ENCODE peak calls at places on chromosomes 2 and 18, in ten cellular contexts. W is skeletal muscle cell; X is hippocampal formation; S is activated CD8-positive, alpha-beta memory T cell treated with anti-CD3 and anti-CD28 coated beads, Interleukin-2, amount 50 U/mL, for 48 hours; A is stimulated activated CD4-positive, alpha-beta T cell treated with anti-CD3 and anti-CD28 coated beads, TNF-alpha, amount 100 ng/mL, for 4 hours; E is nucleus accumbens; Q is astrocyte of the spinal cord; G is activated CD4-positive, alpha-beta T cell treated with anti-CD3 and anti-CD28 coated beads, Interleukin-2, amount 50 U/mL, for 1 hour; C is NCI-H2029 treated with DMSO at 0.1 percent for 48 hours; J is SW 1271. F is an unnamed sample.

GRCh38 chr2:161796192-161796591 is 172.0 kb downstream of the SLC4A10 start:
- DNase-seq in C (peak), J (no peak), X (no peak), G (no peak), Q (no peak), S (no peak), W (peak), E (no peak), A (no peak), F (no peak)

GRCh38 chr2:130864830-130865229 is 28.1 kb downstream of the ARHGEF4 start:
- DNase-seq in S (no peak), Q (peak), A (no peak), X (no peak), E (no peak), G (no peak), C (peak), J (no peak), W (peak), F (no peak)

GRCh38 chr2:39851251-39851650 is 72.2 kb upstream of the THUMPD2 start:
- DNase-seq in J (no peak), C (no peak), S (no peak), A (no peak), W (no peak), E (no peak), Q (no peak), X (no peak), G (no peak), F (no peak)

GRCh38 chr2:16275718-16276117 is 335.4 kb downstream of the MYCN start:
- DNase-seq in Q (no peak), J (no peak), A (no peak), W (no peak), E (no peak), S (no peak), X (no peak), G (no peak), C (no peak), F (no peak)

GRCh38 chr2:179218848-179219594 is 45.6 kb downstream of the SESTD1 start:
- DNase-seq in W (peak), S (no peak), J (no peak), E (peak), A (peak), X (peak), G (peak), C (peak), Q (peak), F (peak)

GRCh38 chr2:70753031-70753430 is 15.0 kb downstream of the ADD2 start:
- DNase-seq in A (no peak), G (no peak), W (no peak), Q (no peak), X (no peak), E (no peak), J (no peak), S (no peak), C (no peak), F (no peak)

GRCh38 chr2:67660871-67661270 is 263.7 kb downstream of the ETAA1 start:
- DNase-seq in G (no peak), C (no peak), X (no peak), E (no peak), S (no peak), Q (no peak), A (no peak), W (no peak), J (no peak), F (no peak)

GRCh38 chr18:35982404-35983114 is 10.1 kb downstream of the RMP24 start:
- DNase-seq in J (no peak), S (no peak), A (no peak), Q (peak), E (no peak), G (no peak), X (no peak), C (no peak), W (peak), F (no peak)

GRCh38 chr2:10378189-10378588 is 69.9 kb downstream of the ODC1 start:
- DNase-seq in C (no peak), X (no peak), J (no peak), S (no peak), A (no peak), W (no peak), G (peak), Q (no peak), E (no peak), F (peak)

GRCh38 chr18:79924814-79925655 is 26.4 kb downstream of the SLC66A2 start:
- DNase-seq in S (peak), E (peak), Q (no peak), J (no peak), X (peak), C (no peak), A (no peak), W (no peak), G (no peak), F (no peak)

GRCh38 chr2:121648206-121648605 is 1.1 kb downstream of the CLASP1 start:
- DNase-seq in J (no peak), Q (no peak), E (no peak), G (no peak), X (no peak), W (no peak), S (no peak), A (no peak), C (no peak), F (no peak)

GRCh38 chr2:74001781-74002514 is 17.2 kb downstream of the TET3 start:
- DNase-seq in W (no peak), Q (no peak), A (peak), J (no peak), G (no peak), E (no peak), C (no peak), S (no peak), X (no peak), F (no peak)

GRCh38 chr2:26613241-26614204 is 27.6 kb downstream of the CIB4 start:
- DNase-seq in C (no peak), A (no peak), Q (no peak), J (no peak), W (no peak), E (no peak), X (no peak), S (peak), G (no peak), F (no peak)

GRCh38 chr2:105287692-105288091 is 41.8 kb downstream of the TGFBRAP1 start:
- DNase-seq in Q (peak), C (no peak), S (no peak), G (peak), X (no peak), A (no peak), W (no peak), J (no peak), E (no peak), F (no peak)

GRCh38 chr2:138175066-138175465 is 210.8 kb downstream of the HNMT start:
- DNase-seq in X (no peak), C (no peak), J (no peak), Q (no peak), E (no peak), A (no peak), S (no peak), W (no peak), G (no peak), F (no peak)

GRCh38 chr2:149534674-149535073 is 52.9 kb downstream of the MMADHC start:
- DNase-seq in E (no peak), S (no peak), A (no peak), G (no peak), W (no peak), J (no peak), X (no peak), C (no peak), Q (no peak), F (no peak)

GRCh38 chr2:110106642-110107041 is 9.0 kb downstream of the MALL start:
- DNase-seq in A (no peak), X (no peak), J (no peak), E (no peak), G (no peak), S (no peak), Q (peak), W (peak), C (peak), F (no peak)

GRCh38 chr2:177783835-177784448 is 288.6 kb downstream of the PDE11A start:
- DNase-seq in S (no peak), X (no peak), G (no peak), Q (peak), W (peak), J (no peak), A (no peak), C (peak), E (no peak), F (no peak)

GRCh38 chr2:227826019-227826521 is 12.4 kb downstream of the CCL20 start:
- DNase-seq in X (peak), W (no peak), J (no peak), C (no peak), A (no peak), S (no peak), G (peak), Q (no peak), E (peak), F (no peak)

F was measured in activated T-cell treated with anti-CD3 and anti-CD28 coated beads, Interleukin-2, amount 50 U/mL, for 1 hour.